ENCODE peak calls at places on chromosome 20, in five cellular contexts. J is lung, Y is ovary, P is MM.1S, V is activated B cell treated with CpG ODN at 0.5 μM for 24 hours. L is an unnamed sample.

GRCh38 chr20:18851556-18852098 is 38.0 kb downstream of the SCP2D1 start:
- DNase-seq in V (no peak), Y (no peak), J (no peak), P (no peak), L (no peak)

GRCh38 chr20:55714082-55714481 is 291.2 kb downstream of the CBLN4 start:
- DNase-seq in V (no peak), J (no peak), P (no peak), Y (no peak), L (no peak)

GRCh38 chr20:54347216-54347833 is 128.1 kb upstream of the DOK5 start:
- DNase-seq in Y (no peak), P (no peak), V (no peak), J (no peak), L (no peak)

GRCh38 chr20:13261460-13262301 is 40.6 kb downstream of the ISM1 start:
- DNase-seq in Y (no peak), P (peak), J (peak), V (no peak), L (peak)

GRCh38 chr20:36173451-36173933 is 19.0 kb downstream of the EPB41L1 start:
- DNase-seq in J (no peak), Y (no peak), V (no peak), P (no peak), L (no peak)

GRCh38 chr20:2533118-2533517 is 3.3 kb upstream of the TMC2 start:
- DNase-seq in P (no peak), V (no peak), Y (no peak), J (no peak), L (no peak)

GRCh38 chr20:9344080-9344920 is 170.1 kb upstream of the LAMP5 start:
- DNase-seq in V (no peak), J (no peak), P (peak), Y (no peak), L (no peak)

GRCh38 chr20:25044660-25045342 is 13.1 kb downstream of the ACSS1 start:
- DNase-seq in Y (peak), V (no peak), J (no peak), P (no peak), L (no peak)

GRCh38 chr20:25065625-25066338 is 7.8 kb upstream of the ACSS1 start:
- DNase-seq in P (peak), Y (peak), V (peak), J (peak), L (no peak)

GRCh38 chr20:437787-438486 is 24.4 kb downstream of the TBC1D20 start:
- DNase-seq in J (no peak), Y (no peak), P (peak), V (no peak), L (no peak)

GRCh38 chr20:43102394-43102793 is 87.3 kb downstream of the PTPRT start:
- DNase-seq in V (no peak), P (no peak), J (no peak), Y (no peak), L (no peak)

GRCh38 chr20:54212226-54212625 is 4.3 kb downstream of the PFDN4 start:
- DNase-seq in P (no peak), V (no peak), Y (no peak), J (no peak), L (no peak)

GRCh38 chr20:46959081-46959692 is 64.5 kb downstream of the EYA2 start:
- DNase-seq in V (no peak), Y (no peak), P (no peak), J (no peak), L (no peak)

GRCh38 chr20:32181606-32182005 is 25.9 kb downstream of the PLAGL2 start:
- DNase-seq in J (no peak), V (no peak), P (no peak), Y (no peak), L (no peak)

GRCh38 chr20:19802492-19803158 is 44.6 kb downstream of the RIN2 start:
- DNase-seq in Y (no peak), J (no peak), P (peak), V (no peak), L (no peak)

GRCh38 chr20:25247100-25247665 is 702 bp upstream of the PYGB start:
- DNase-seq in V (no peak), P (peak), J (peak), Y (peak), L (peak)

GRCh38 chr20:38658879-38659612 is 57.4 kb downstream of the ARHGAP40 start:
- DNase-seq in J (no peak), P (peak), Y (no peak), V (no peak), L (peak)

GRCh38 chr20:63219866-63220521 is 4.1 kb upstream of the YTHDF1 start:
- DNase-seq in Y (no peak), P (no peak), V (no peak), J (no peak), L (no peak)

GRCh38 chr20:63216849-63217471 is 1.0 kb upstream of the YTHDF1 start:
- DNase-seq in Y (no peak), V (no peak), P (no peak), J (no peak), L (no peak)

GRCh38 chr20:63217706-63218105 is 1.8 kb upstream of the YTHDF1 start:
- DNase-seq in V (no peak), Y (peak), P (no peak), J (no peak), L (no peak)

GRCh38 chr20:63219447-63219821 is 3.5 kb upstream of the YTHDF1 start:
- DNase-seq in Y (no peak), P (no peak), V (no peak), J (no peak), L (no peak)

GRCh38 chr20:63218701-63219446 is 2.9 kb upstream of the YTHDF1 start:
- DNase-seq in P (no peak), V (no peak), J (no peak), Y (no peak), L (no peak)
- TF ChIP-seq CTCF in P (no peak), V (no peak), J (no peak), Y (no peak), L (no peak)

GRCh38 chr20:44750081-44750805 is 4.6 kb downstream of the KCNK15 start:
- DNase-seq in Y (no peak), J (no peak), P (no peak), V (no peak), L (no peak)
- TF ChIP-seq CTCF in Y (no peak), J (no peak), P (no peak), V (no peak), L (no peak)

GRCh38 chr20:5950271-5951031 is at the start of the genes MCM8 and TRMT6:
- DNase-seq in J (peak), V (peak), Y (peak), P (peak), L (peak)
- TF ChIP-seq CTCF in J (no peak), V (no peak), Y (no peak), P (no peak), L (no peak)

DNA sequence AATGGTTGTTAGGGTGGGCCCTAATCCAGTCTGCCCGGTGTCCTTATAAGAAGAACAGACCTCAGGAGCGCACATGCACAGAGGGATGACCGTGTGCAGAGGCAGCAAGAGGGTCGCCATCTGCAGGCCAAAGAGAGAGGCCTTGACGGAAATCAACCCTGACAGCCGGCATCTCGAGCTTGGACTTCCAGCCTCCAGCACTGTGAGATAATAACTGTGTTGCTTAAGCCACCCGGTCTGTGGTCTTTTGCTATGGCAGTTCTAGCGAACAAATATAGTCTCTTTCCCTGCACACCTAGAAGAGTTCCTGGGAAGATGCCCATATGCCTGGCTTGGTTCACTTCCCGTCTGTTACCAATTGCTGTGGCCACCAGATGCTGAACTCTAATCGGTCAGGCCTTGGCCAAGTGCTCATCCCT is 35.3 kb upstream of the PTGIS start:
- DNase-seq in P (no peak), V (no peak), J (no peak), Y (no peak), L (no peak)
- TF ChIP-seq CTCF in P (no peak), V (no peak), J (no peak), Y (no peak), L (peak)

DNA sequence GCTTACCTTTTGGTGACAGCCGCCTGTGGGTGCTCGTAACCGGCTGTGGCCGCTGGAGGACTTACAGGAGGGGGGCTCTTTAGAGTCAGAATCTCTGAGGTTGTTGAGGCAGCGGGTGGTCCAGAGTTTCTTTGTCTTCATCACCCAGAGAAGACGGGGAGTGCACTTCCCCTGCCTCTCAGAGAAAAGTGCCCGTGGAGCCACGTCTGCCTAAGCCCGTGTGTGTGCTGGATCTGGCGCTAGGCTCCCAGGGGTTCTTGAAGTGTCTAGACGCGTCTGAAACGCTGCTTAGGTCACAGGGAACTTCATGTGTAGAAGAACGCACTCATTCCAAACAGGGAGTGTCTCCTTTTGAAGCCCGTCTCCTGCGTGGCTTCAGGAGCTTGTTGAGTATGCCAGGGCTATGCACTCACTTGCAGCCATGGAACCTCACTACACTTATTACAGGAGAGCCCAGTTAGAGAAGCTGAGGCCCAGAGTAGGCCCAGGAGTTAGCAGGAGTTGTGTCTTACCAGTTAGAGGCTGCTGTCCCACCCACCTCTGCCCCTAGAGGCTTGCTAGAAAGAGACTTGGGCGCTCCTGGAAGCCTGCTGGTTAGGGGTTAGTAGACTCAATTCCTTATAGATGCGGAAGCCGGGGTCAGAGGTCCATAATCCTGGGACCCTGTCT is 1.3 kb downstream of the LSM14B start:
- DNase-seq in V (no peak), J (peak), Y (no peak), P (no peak), L (no peak)
- TF ChIP-seq CTCF in V (no peak), J (no peak), Y (no peak), P (no peak), L (peak)

DNA sequence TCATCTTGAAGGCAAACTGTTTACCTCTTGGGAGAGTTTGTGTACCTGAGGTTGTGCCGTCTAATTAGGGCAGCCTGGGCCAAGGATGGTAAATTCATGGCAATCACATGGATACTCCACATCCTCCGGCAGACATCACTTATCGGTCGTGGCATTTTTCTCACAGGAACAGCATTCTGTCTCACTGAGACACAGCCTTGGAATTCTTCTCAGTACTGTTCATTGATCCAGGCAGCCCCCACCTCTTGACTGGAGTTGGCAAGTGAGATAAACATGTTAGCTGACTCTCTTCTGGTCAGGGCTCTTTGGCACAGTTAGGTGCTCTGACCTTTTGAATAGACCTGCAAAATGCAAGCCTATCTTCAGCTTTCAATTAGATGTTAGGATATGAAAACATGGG is 511.4 kb upstream of the FLRT3 start:
- DNase-seq in P (no peak), J (no peak), Y (no peak), V (no peak), L (no peak)
- TF ChIP-seq CTCF in P (no peak), J (no peak), Y (no peak), V (no peak), L (no peak)

GRCh38 chr20:56957737-56958553 is 308.5 kb downstream of the BMP7 start:
- DNase-seq in Y (no peak), J (no peak), P (no peak), V (no peak), L (no peak)
- TF ChIP-seq CTCF in Y (no peak), J (no peak), P (no peak), V (no peak), L (no peak)

DNA sequence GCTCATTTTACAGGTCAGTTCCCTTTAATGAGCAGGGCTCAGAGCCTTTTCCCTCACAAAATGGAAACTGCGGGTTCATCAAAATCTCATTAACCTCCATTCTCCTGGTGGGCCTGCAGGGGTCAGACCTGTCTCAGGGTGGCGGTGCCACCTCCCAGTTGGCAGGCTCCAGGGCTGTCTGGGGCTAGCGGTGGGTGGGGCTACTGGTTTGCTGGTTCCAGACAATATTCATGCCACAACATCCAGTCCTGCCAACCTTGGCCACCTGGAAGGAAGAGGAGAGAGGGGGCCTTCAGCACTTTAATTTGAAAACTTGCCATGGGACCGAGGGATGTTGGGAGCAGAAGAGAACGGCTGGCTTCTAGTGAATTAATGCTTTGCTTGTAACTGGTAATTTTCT is 41.9 kb upstream of the CTNNBL1 start:
- DNase-seq in V (no peak), J (peak), P (peak), Y (no peak), L (no peak)
- TF ChIP-seq CTCF in V (no peak), J (no peak), P (peak), Y (no peak), L (peak)

L was measured in progenitor cell of endocrine pancreas.